ENCODE peak calls at places on chromosome 7, in five cellular contexts. One of them, this sample, is unnamed.

GRCh38 chr7:81280531-81280930 is 361.7 kb upstream of the SEMA3C start:
- DNase-seq in H9: no peak
- DNase-seq in GM20000: no peak
- DNase-seq in brain microvascular endothelial cell: no peak
- DNase-seq in ovary: no peak
- DNase-seq in this sample: no peak

GRCh38 chr7:26191974-26192479 is 8.5 kb downstream of the HNRNPA2B1 start:
- DNase-seq in H9: no peak
- DNase-seq in GM20000: no peak
- DNase-seq in brain microvascular endothelial cell: no peak
- DNase-seq in ovary: no peak
- DNase-seq in this sample: no peak

GRCh38 chr7:138837627-138838026 is 39.6 kb upstream of the ATP6V0A4 start:
- DNase-seq in H9: no peak
- DNase-seq in GM20000: no peak
- DNase-seq in brain microvascular endothelial cell: no peak
- DNase-seq in ovary: peak; percentile 20
- DNase-seq in this sample: no peak

GRCh38 chr7:13563257-13563656 is 426.2 kb downstream of the ETV1 start:
- DNase-seq in H9: no peak
- DNase-seq in GM20000: no peak
- DNase-seq in brain microvascular endothelial cell: no peak
- DNase-seq in ovary: no peak
- DNase-seq in this sample: no peak

GRCh38 chr7:102432476-102433318 is 678 bp upstream of the ORAI2 start:
- DNase-seq in H9: peak; percentile 33
- DNase-seq in GM20000: no peak
- DNase-seq in brain microvascular endothelial cell: no peak
- DNase-seq in ovary: no peak
- DNase-seq in this sample: no peak

GRCh38 chr7:128110641-128111365 is 79.6 kb upstream of the LRRC4 start:
- DNase-seq in H9: no peak
- DNase-seq in GM20000: no peak
- DNase-seq in brain microvascular endothelial cell: no peak
- DNase-seq in ovary: no peak
- DNase-seq in this sample: no peak

GRCh38 chr7:13414181-13414580 is 575.3 kb downstream of the ETV1 start:
- DNase-seq in H9: no peak
- DNase-seq in GM20000: no peak
- DNase-seq in brain microvascular endothelial cell: no peak
- DNase-seq in ovary: no peak
- DNase-seq in this sample: no peak

GRCh38 chr7:45597286-45597984 is 23.3 kb downstream of the ADCY1 start:
- DNase-seq in H9: peak; percentile 9
- DNase-seq in GM20000: peak; percentile 1
- DNase-seq in brain microvascular endothelial cell: no peak
- DNase-seq in ovary: no peak
- DNase-seq in this sample: no peak

GRCh38 chr7:105014725-105015630 is 973 bp downstream of the KMT2E start:
- DNase-seq in H9: peak; percentile 48
- DNase-seq in GM20000: peak; percentile 57
- DNase-seq in brain microvascular endothelial cell: no peak
- DNase-seq in ovary: peak; percentile 68
- DNase-seq in this sample: peak; percentile 52

GRCh38 chr7:123846217-123846891 is 1.4 kb downstream of the HYAL4 start:
- DNase-seq in H9: no peak
- DNase-seq in GM20000: no peak
- DNase-seq in brain microvascular endothelial cell: peak; percentile 45
- DNase-seq in ovary: no peak
- DNase-seq in this sample: no peak

GRCh38 chr7:99944508-99945070 is 15.2 kb upstream of the GJC3 start:
- DNase-seq in H9: peak; percentile 49
- DNase-seq in GM20000: no peak
- DNase-seq in brain microvascular endothelial cell: no peak
- DNase-seq in ovary: no peak
- DNase-seq in this sample: no peak

GRCh38 chr7:104775581-104775980 is 238.4 kb upstream of the KMT2E start:
- DNase-seq in H9: no peak
- DNase-seq in GM20000: no peak
- DNase-seq in brain microvascular endothelial cell: no peak
- DNase-seq in ovary: no peak
- DNase-seq in this sample: no peak

GRCh38 chr7:80876894-80877414 is 41.9 kb downstream of the SEMA3C start:
- DNase-seq in H9: no peak
- DNase-seq in GM20000: no peak
- DNase-seq in brain microvascular endothelial cell: no peak
- DNase-seq in ovary: no peak
- DNase-seq in this sample: no peak

GRCh38 chr7:152050547-152050971 is 25.1 kb downstream of the GALNT11 start:
- DNase-seq in H9: no peak
- DNase-seq in GM20000: no peak
- DNase-seq in brain microvascular endothelial cell: no peak
- DNase-seq in ovary: no peak
- DNase-seq in this sample: no peak

GRCh38 chr7:27248911-27249723 is 6.5 kb downstream of the EVX1 start:
- DNase-seq in H9: no peak
- DNase-seq in GM20000: no peak
- DNase-seq in brain microvascular endothelial cell: no peak
- DNase-seq in ovary: no peak
- DNase-seq in this sample: no peak

GRCh38 chr7:96198047-96198636 is 123.8 kb downstream of the SLC25A13 start:
- DNase-seq in H9: no peak
- DNase-seq in GM20000: no peak
- DNase-seq in brain microvascular endothelial cell: no peak
- DNase-seq in ovary: no peak
- DNase-seq in this sample: no peak

GRCh38 chr7:135716677-135717238 is 11.2 kb downstream of the SLC13A4 start:
- DNase-seq in H9: no peak
- DNase-seq in GM20000: no peak
- DNase-seq in brain microvascular endothelial cell: peak; percentile 56
- DNase-seq in ovary: no peak
- DNase-seq in this sample: no peak

GRCh38 chr7:30931927-30932540 is 20.4 kb downstream of the AQP1 start:
- DNase-seq in H9: no peak
- DNase-seq in GM20000: no peak
- DNase-seq in brain microvascular endothelial cell: no peak
- DNase-seq in ovary: no peak
- DNase-seq in this sample: no peak

GRCh38 chr7:75688200-75689136 is 50.3 kb downstream of the HIP1 start:
- DNase-seq in H9: no peak
- DNase-seq in GM20000: no peak
- DNase-seq in brain microvascular endothelial cell: no peak
- DNase-seq in ovary: peak; percentile 30
- DNase-seq in this sample: no peak

DNA sequence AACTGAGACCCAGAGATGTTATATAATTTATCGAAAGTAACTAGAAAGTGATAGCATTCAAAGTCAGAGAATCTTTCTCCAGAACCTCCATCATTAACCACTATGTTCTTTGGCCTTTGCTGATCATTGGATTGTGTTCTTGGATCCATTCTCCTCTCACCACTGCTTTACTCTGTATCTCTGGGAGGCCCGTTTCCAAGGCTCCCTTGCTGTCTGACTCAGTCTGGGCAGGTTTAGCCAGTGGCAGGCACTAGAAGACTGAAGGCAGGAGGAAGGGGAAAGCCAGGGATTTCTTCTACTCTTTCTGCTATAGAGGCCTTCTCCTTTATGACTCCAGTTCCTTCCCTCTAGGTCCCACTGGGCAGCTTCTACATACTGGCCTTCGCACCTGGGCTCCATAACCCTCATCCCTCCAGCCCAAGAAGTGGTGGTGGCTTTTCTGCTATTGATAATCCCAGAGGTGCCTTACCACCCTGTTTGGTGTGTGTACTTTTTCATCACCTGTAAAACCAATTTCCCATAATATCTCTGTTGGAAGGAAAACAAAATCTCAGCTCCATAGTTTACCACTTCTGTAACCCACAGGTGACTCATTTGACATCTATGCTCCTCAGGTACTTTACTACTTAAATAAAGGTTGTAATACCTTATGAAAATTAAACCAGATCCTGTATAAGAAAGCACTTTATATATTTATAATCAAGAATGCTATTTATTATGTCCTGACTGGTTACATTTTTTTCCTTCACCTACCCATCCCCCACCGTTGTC is 36.0 kb downstream of the BCAP29 start:
- DNase-seq in H9: no peak
- DNase-seq in GM20000: no peak
- DNase-seq in brain microvascular endothelial cell: no peak
- DNase-seq in ovary: no peak
- DNase-seq in this sample: no peak
- TF ChIP-seq CTCF in H9: no peak
- TF ChIP-seq CTCF in GM20000: no peak
- TF ChIP-seq CTCF in brain microvascular endothelial cell: no peak
- TF ChIP-seq CTCF in ovary: no peak
- TF ChIP-seq CTCF in this sample: no peak

DNA sequence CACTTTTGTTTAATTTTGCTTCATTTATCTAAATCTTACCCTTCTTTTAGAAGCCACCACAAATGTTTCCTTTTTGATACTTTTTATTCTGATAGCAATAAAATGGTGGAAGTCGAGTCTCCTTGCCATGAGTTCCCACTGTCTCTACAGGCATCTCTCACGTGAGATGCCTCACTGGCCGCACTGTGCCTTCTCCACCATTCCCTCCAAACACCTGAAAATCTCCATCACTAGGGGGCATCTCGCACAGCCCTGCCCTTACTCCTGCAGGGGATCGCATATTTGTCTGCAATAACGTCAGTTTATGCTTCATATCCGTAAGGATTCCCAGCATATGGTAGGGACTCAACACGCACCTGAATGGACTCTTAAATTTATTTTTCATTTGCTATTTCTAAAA is 56.3 kb upstream of the NCAPG2 start:
- DNase-seq in H9: no peak
- DNase-seq in GM20000: no peak
- DNase-seq in brain microvascular endothelial cell: no peak
- DNase-seq in ovary: no peak
- DNase-seq in this sample: no peak
- TF ChIP-seq CTCF in H9: peak; percentile 51
- TF ChIP-seq CTCF in GM20000: no peak
- TF ChIP-seq CTCF in brain microvascular endothelial cell: peak; percentile 45
- TF ChIP-seq CTCF in ovary: no peak
- TF ChIP-seq CTCF in this sample: no peak

GRCh38 chr7:11988186-11988585 is 156.2 kb upstream of the THSD7A start:
- DNase-seq in H9: no peak
- DNase-seq in GM20000: no peak
- DNase-seq in brain microvascular endothelial cell: no peak
- DNase-seq in ovary: no peak
- DNase-seq in this sample: no peak
- TF ChIP-seq CTCF in H9: no peak
- TF ChIP-seq CTCF in GM20000: no peak
- TF ChIP-seq CTCF in brain microvascular endothelial cell: no peak
- TF ChIP-seq CTCF in ovary: no peak
- TF ChIP-seq CTCF in this sample: no peak

GRCh38 chr7:113752289-113752688 is 166.5 kb downstream of the PPP1R3A start:
- DNase-seq in H9: peak; percentile 31
- DNase-seq in GM20000: no peak
- DNase-seq in brain microvascular endothelial cell: no peak
- DNase-seq in ovary: no peak
- DNase-seq in this sample: no peak
- TF ChIP-seq CTCF in H9: no peak
- TF ChIP-seq CTCF in GM20000: no peak
- TF ChIP-seq CTCF in brain microvascular endothelial cell: peak; percentile 8
- TF ChIP-seq CTCF in ovary: no peak
- TF ChIP-seq CTCF in this sample: no peak